ENCODE peak calls at places on chromosomes 16 and 17, in nine cellular contexts. V, E, L, A, B, K, P, D and I are unnamed samples.
A peak's percentile ranks its signal among the peaks of the same experiment; 100 is the strongest.

GRCh38 chr16:86466695-86467406 is 43.5 kb upstream of the FOXF1 start:
- DNase-seq in P (no peak), A (no peak), B (no peak), K (peak; percentile 77), L (no peak), D (no peak), E (no peak), V (no peak), I (no peak)

GRCh38 chr16:79754081-79754872 is 153.7 kb upstream of the MAF start:
- DNase-seq in P (no peak), V (no peak), L (no peak), E (no peak), A (no peak), D (no peak), K (no peak), B (no peak), I (no peak)

GRCh38 chr17:39704821-39705551 is 5.1 kb downstream of the ERBB2 start:
- DNase-seq in A (no peak), E (no peak), P (no peak), K (peak; percentile 64), B (peak; percentile 40), D (no peak), L (peak; percentile 60), V (no peak), I (no peak)

GRCh38 chr17:27293359-27293897 is 486 bp upstream of the WSB1 start:
- DNase-seq in B (no peak), K (no peak), V (no peak), L (peak; percentile 79), D (no peak), A (peak; percentile 44), P (no peak), E (no peak), I (no peak)

GRCh38 chr16:47732122-47732805 is 271.1 kb downstream of the PHKB start:
- DNase-seq in E (no peak), P (no peak), D (no peak), B (peak; percentile 28), A (no peak), V (no peak), L (no peak), K (peak; percentile 90), I (no peak)

GRCh38 chr17:74532115-74532514 is 840 bp upstream of the CD300LB start:
- DNase-seq in K (no peak), P (peak; percentile 68), D (peak; percentile 41), L (no peak), B (no peak), A (peak; percentile 20), E (no peak), V (no peak), I (no peak)

GRCh38 chr17:80477647-80478478 is 1.5 kb upstream of the NPTX1 start:
- DNase-seq in V (peak; percentile 64), K (peak; percentile 36), P (no peak), E (peak; percentile 42), B (peak; percentile 70), L (no peak), D (no peak), A (no peak), I (no peak)

GRCh38 chr16:1035066-1035415 is 37.5 kb upstream of the SSTR5 start:
- DNase-seq in D (no peak), L (no peak), P (no peak), V (no peak), E (no peak), B (no peak), A (no peak), K (no peak), I (no peak)

GRCh38 chr17:50206604-50207293 is 5.3 kb upstream of the COL1A1 start:
- DNase-seq in E (peak; percentile 24), L (no peak), B (no peak), A (peak; percentile 77), D (peak; percentile 57), V (peak; percentile 65), P (peak; percentile 85), K (peak; percentile 60), I (no peak)

GRCh38 chr17:45016237-45016636 is 35.2 kb downstream of the DCAKD start:
- DNase-seq in E (no peak), K (no peak), A (no peak), V (no peak), L (no peak), B (no peak), D (no peak), P (no peak), I (no peak)

GRCh38 chr16:82197540-82198240 is 27.7 kb upstream of the MPHOSPH6 start:
- DNase-seq in A (peak; percentile 48), P (no peak), B (no peak), V (no peak), L (no peak), K (no peak), D (no peak), E (no peak), I (no peak)

GRCh38 chr17:41989702-41990419 is 23.3 kb downstream of the CNP start:
- DNase-seq in D (no peak), A (no peak), L (peak; percentile 2), E (no peak), P (no peak), V (no peak), K (no peak), B (no peak), I (no peak)

DNA sequence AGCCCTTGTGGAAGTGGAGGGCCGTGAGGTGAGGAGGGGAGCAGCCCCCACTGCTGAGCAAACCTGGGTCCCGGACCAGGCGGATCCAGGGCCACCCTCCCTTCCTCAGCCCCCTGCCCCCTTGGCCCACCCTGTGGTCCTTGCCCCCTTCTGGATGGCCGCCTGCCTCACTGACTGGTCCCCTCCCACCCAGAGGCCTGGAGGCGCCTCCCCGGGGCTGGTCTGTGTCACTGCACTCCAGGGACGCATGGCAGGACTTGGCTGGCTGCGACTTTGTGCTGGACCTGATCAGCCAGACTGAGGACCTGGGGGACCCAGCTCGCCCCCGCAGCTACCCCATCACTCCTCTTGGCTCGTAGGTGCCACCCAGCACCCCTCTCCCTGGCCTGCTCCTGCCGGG is 19.2 kb upstream of the SMIM5 start:
- DNase-seq in E (no peak), K (no peak), V (no peak), P (no peak), D (no peak), B (peak; percentile 44), A (no peak), L (no peak), I (no peak)
- TF ChIP-seq CTCF in E (no peak), K (no peak), V (no peak), P (no peak), D (no peak), B (peak; percentile 31), A (no peak), L (no peak), I (peak; percentile 19)

GRCh38 chr17:32111141-32111771 is 31.0 kb upstream of the RHOT1 start:
- DNase-seq in E (no peak), B (peak; percentile 68), P (no peak), K (peak; percentile 65), V (no peak), L (no peak), A (peak; percentile 51), D (peak; percentile 45), I (no peak)
- TF ChIP-seq CTCF in E (no peak), B (peak; percentile 28), P (no peak), K (peak; percentile 37), V (peak; percentile 41), L (peak; percentile 8), A (peak; percentile 15), D (peak; percentile 39), I (peak; percentile 8)

GRCh38 chr17:17832040-17832363 is 4.8 kb downstream of the SREBF1 start:
- DNase-seq in K (no peak), V (no peak), A (no peak), D (no peak), B (no peak), E (no peak), L (no peak), P (no peak), I (no peak)

GRCh38 chr17:17831208-17832039 is 5.4 kb downstream of the SREBF1 start:
- DNase-seq in K (peak; percentile 58), B (no peak), L (no peak), D (no peak), E (no peak), V (no peak), P (no peak), A (peak; percentile 26), I (peak; percentile 77)

GRCh38 chr17:17830269-17830567 is 6.6 kb downstream of the SREBF1 start:
- DNase-seq in V (no peak), B (no peak), D (no peak), P (no peak), K (no peak), L (no peak), A (no peak), E (no peak), I (no peak)

GRCh38 chr17:17827826-17828621 is 8.8 kb downstream of the SREBF1 start:
- DNase-seq in L (no peak), K (no peak), V (no peak), E (no peak), D (no peak), P (no peak), B (no peak), A (no peak), I (no peak)

DNA sequence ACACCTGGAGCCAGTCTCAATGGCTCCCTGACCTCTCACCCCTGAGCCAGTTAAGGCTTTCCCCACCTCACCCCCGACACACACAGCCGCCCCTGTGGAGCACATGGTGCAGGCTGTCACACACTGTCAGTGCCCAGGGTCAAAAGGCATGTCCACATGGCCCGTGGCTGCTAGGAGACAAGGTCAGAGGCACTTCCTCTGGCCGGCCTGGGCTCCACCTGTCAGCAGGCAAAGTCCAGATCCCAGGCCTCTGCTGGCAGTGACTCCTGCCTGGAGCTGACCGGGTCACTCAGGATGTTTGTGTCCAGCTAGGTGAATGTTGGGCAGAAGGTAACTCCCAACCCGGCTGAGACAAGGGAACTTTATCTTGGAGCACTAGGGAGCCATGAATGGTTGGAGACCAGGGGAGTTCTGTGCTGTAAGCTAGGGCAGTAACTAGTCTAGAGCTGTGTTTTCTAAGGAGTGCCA is 6.0 kb downstream of the SREBF1 start:
- DNase-seq in K (no peak), A (no peak), B (no peak), P (no peak), L (peak; percentile 70), E (no peak), D (no peak), V (no peak), I (no peak)
- TF ChIP-seq CTCF in K (no peak), A (no peak), B (no peak), P (no peak), L (no peak), E (no peak), D (no peak), V (no peak), I (no peak)

GRCh38 chr16:27869411-27869810 is 194.1 kb downstream of the GSG1L start:
- DNase-seq in L (no peak), B (no peak), A (no peak), D (no peak), K (no peak), E (no peak), P (no peak), V (no peak), I (no peak)

GRCh38 chr16:27863377-27863776 is 200.1 kb downstream of the GSG1L start:
- DNase-seq in V (no peak), K (no peak), L (no peak), P (no peak), E (no peak), A (no peak), B (no peak), D (no peak), I (no peak)

GRCh38 chr16:27870116-27870798 is 193.3 kb downstream of the GSG1L start:
- DNase-seq in P (no peak), V (no peak), L (no peak), E (no peak), A (no peak), K (no peak), B (no peak), D (no peak), I (no peak)

GRCh38 chr16:27862953-27863352 is 200.6 kb downstream of the GSG1L start:
- DNase-seq in D (no peak), K (no peak), P (no peak), B (no peak), A (no peak), V (no peak), E (no peak), L (no peak), I (no peak)

GRCh38 chr16:27867122-27868110 is 196.1 kb downstream of the GSG1L start:
- DNase-seq in B (peak; percentile 88), L (peak; percentile 86), P (no peak), D (peak; percentile 33), V (peak; percentile 80), A (peak; percentile 13), K (peak; percentile 47), E (peak; percentile 56), I (peak; percentile 54)
- TF ChIP-seq CTCF in B (peak; percentile 45), L (peak; percentile 40), P (no peak), D (peak; percentile 59), V (peak; percentile 72), A (no peak), K (peak; percentile 57), E (peak; percentile 67), I (peak; percentile 43)